ENCODE peak calls at places on chromosomes 3 and 15, in seven cellular contexts. G, A, U, L, Z, Y and V are unnamed samples.

GRCh38 chr15:58392611-58393161 is 39.1 kb upstream of the LIPC start:
- DNase-seq in G (no peak), A (no peak), U (no peak), L (no peak), Z (no peak), Y (no peak), V (no peak)

GRCh38 chr3:187120324-187120723 is 19.0 kb downstream of the RPL39L start:
- DNase-seq in G (no peak), A (no peak), U (no peak), L (no peak), Z (no peak), Y (no peak), V (no peak)

GRCh38 chr15:41161336-41161735 is 45.3 kb upstream of the INO80 start:
- DNase-seq in G (no peak), A (no peak), U (no peak), L (no peak), Z (no peak), Y (no peak), V (no peak)

GRCh38 chr3:105285653-105286241 is 81.0 kb upstream of the ALCAM start:
- DNase-seq in G (peak; percentile 30), A (no peak), U (no peak), L (no peak), Z (no peak), Y (no peak), V (no peak)

GRCh38 chr15:74265046-74265639 is 29.0 kb downstream of the CCDC33 start:
- DNase-seq in G (no peak), A (no peak), U (no peak), L (no peak), Z (no peak), Y (no peak), V (no peak)

GRCh38 chr3:67858492-67858891 is 204.1 kb upstream of the SUCLG2 start:
- DNase-seq in G (no peak), A (no peak), U (no peak), L (no peak), Z (no peak), Y (no peak), V (no peak)

GRCh38 chr3:125585595-125586223 is 9.6 kb downstream of the OSBPL11 start:
- DNase-seq in G (peak; percentile 54), A (peak; percentile 25), U (peak; percentile 80), L (no peak), Z (peak; percentile 61), Y (peak; percentile 37), V (peak; percentile 70)

GRCh38 chr3:186775999-186776398 is 7.4 kb upstream of the EIF4A2 start:
- DNase-seq in G (no peak), A (no peak), U (no peak), L (no peak), Z (no peak), Y (no peak), V (no peak)

GRCh38 chr3:69936266-69936665 is 63.3 kb upstream of the SAMMSON start:
- DNase-seq in G (no peak), A (no peak), U (no peak), L (no peak), Z (no peak), Y (no peak), V (no peak)

GRCh38 chr3:10707984-10708868 is 107.8 kb upstream of the SLC6A11 start:
- DNase-seq in G (peak; percentile 6), A (no peak), U (no peak), L (no peak), Z (no peak), Y (no peak), V (no peak)

GRCh38 chr3:72694398-72694797 is 153.8 kb downstream of the SHQ1 start:
- DNase-seq in G (no peak), A (peak; percentile 37), U (no peak), L (no peak), Z (no peak), Y (no peak), V (no peak)

GRCh38 chr3:98592345-98592935 is 971 bp downstream of the CPOX start:
- DNase-seq in G (no peak), A (no peak), U (no peak), L (no peak), Z (no peak), Y (no peak), V (no peak)

GRCh38 chr3:159919873-159920272 is 68.8 kb upstream of the IL12A start:
- DNase-seq in G (no peak), A (no peak), U (no peak), L (no peak), Z (no peak), Y (no peak), V (no peak)

GRCh38 chr3:9552252-9552999 is 1.2 kb downstream of the LHFPL4 start:
- DNase-seq in G (peak; percentile 43), A (no peak), U (peak; percentile 47), L (no peak), Z (peak; percentile 12), Y (no peak), V (no peak)

GRCh38 chr3:37026851-37027250 is 33.5 kb downstream of the MLH1 start:
- DNase-seq in G (no peak), A (no peak), U (no peak), L (no peak), Z (no peak), Y (no peak), V (no peak)

GRCh38 chr3:123229145-123229544 is 27.4 kb downstream of the SEC22A start:
- DNase-seq in G (no peak), A (no peak), U (no peak), L (no peak), Z (no peak), Y (no peak), V (no peak)

GRCh38 chr3:125684199-125684598 is 88.9 kb upstream of the OSBPL11 start:
- DNase-seq in G (peak; percentile 0), A (no peak), U (no peak), L (no peak), Z (peak; percentile 29), Y (no peak), V (no peak)

GRCh38 chr15:67110400-67110799 is 45.0 kb downstream of the SMAD3 start:
- DNase-seq in G (no peak), A (no peak), U (peak; percentile 84), L (no peak), Z (no peak), Y (no peak), V (no peak)

GRCh38 chr3:36399933-36400332 is 19.6 kb downstream of the STAC start:
- DNase-seq in G (no peak), A (no peak), U (no peak), L (no peak), Z (no peak), Y (no peak), V (no peak)

GRCh38 chr15:96735621-96736020 is 405.1 kb downstream of the NR2F2 start:
- DNase-seq in G (no peak), A (no peak), U (no peak), L (no peak), Z (no peak), Y (no peak), V (no peak)

GRCh38 chr15:84604804-84605203 is 4.0 kb downstream of the ZSCAN2 start:
- DNase-seq in G (no peak), A (no peak), U (no peak), L (no peak), Z (no peak), Y (no peak), V (no peak)

GRCh38 chr3:170724599-170724998 is 138.7 kb upstream of the SLC7A14 start:
- DNase-seq in G (peak; percentile 41), A (peak; percentile 88), U (no peak), L (no peak), Z (no peak), Y (no peak), V (no peak)

GRCh38 chr3:80232760-80233159 is 465.0 kb upstream of the ROBO1 start:
- DNase-seq in G (peak; percentile 81), A (no peak), U (no peak), L (no peak), Z (no peak), Y (no peak), V (no peak)

GRCh38 chr3:111541911-111542483 is at the start of gene CD96:
- DNase-seq in G (no peak), A (no peak), U (peak; percentile 79), L (peak; percentile 77), Z (no peak), Y (no peak), V (no peak)

GRCh38 chr15:49199666-49200065 is 29.6 kb downstream of the GALK2 start:
- DNase-seq in G (no peak), A (no peak), U (no peak), L (no peak), Z (no peak), Y (no peak), V (no peak)

GRCh38 chr3:53823956-53824320 is 22.3 kb downstream of the CHDH start:
- DNase-seq in G (no peak), A (no peak), U (no peak), L (no peak), Z (no peak), Y (no peak), V (no peak)

GRCh38 chr15:93080451-93080850 is 8.6 kb downstream of the RGMA start:
- DNase-seq in G (no peak), A (no peak), U (no peak), L (no peak), Z (no peak), Y (no peak), V (no peak)

GRCh38 chr3:7543294-7543693 is 682.4 kb downstream of the GRM7 start:
- DNase-seq in G (peak; percentile 65), A (no peak), U (no peak), L (no peak), Z (no peak), Y (no peak), V (no peak)

GRCh38 chr15:52050416-52050815 is 31.4 kb downstream of the MAPK6 start:
- DNase-seq in G (no peak), A (no peak), U (no peak), L (no peak), Z (no peak), Y (no peak), V (no peak)

GRCh38 chr3:110332591-110332990 is 739.0 kb upstream of the NECTIN3 start:
- DNase-seq in G (no peak), A (no peak), U (no peak), L (no peak), Z (no peak), Y (no peak), V (no peak)

GRCh38 chr15:48400086-48400485 is 68.9 kb downstream of the DUT start:
- DNase-seq in G (peak; percentile 40), A (no peak), U (no peak), L (no peak), Z (no peak), Y (no peak), V (no peak)

GRCh38 chr3:137110392-137110996 is 152.7 kb downstream of the IL20RB start:
- DNase-seq in G (peak; percentile 18), A (no peak), U (no peak), L (no peak), Z (peak; percentile 14), Y (no peak), V (peak; percentile 72)

GRCh38 chr3:43770426-43771103 is 79.8 kb downstream of the ABHD5 start:
- DNase-seq in G (peak; percentile 15), A (no peak), U (peak; percentile 89), L (peak; percentile 47), Z (no peak), Y (no peak), V (no peak)

GRCh38 chr15:39919740-39920509 is at the start of gene GPR176:
- DNase-seq in G (peak; percentile 82), A (peak; percentile 69), U (peak; percentile 51), L (peak; percentile 19), Z (peak; percentile 48), Y (no peak), V (no peak)

GRCh38 chr3:161644871-161645636 is 148.4 kb downstream of the OTOL1 start:
- DNase-seq in G (peak; percentile 53), A (no peak), U (no peak), L (no peak), Z (no peak), Y (no peak), V (no peak)

GRCh38 chr15:74502301-74502700 is 38.7 kb upstream of the ARID3B start:
- DNase-seq in G (no peak), A (no peak), U (peak; percentile 27), L (no peak), Z (no peak), Y (no peak), V (no peak)

GRCh38 chr3:48399387-48400172 is 27.6 kb downstream of the FBXW12 start:
- DNase-seq in G (peak; percentile 39), A (no peak), U (peak; percentile 42), L (no peak), Z (no peak), Y (no peak), V (no peak)

GRCh38 chr3:129122697-129123055 is 1.1 kb upstream of the RAB43 start:
- DNase-seq in G (peak; percentile 26), A (no peak), U (no peak), L (peak; percentile 13), Z (no peak), Y (no peak), V (no peak)